ENCODE peak calls at places on chromosomes 16 and 17, in six cellular contexts. S, M, R, E, C and O are unnamed samples.

GRCh38 chr16:88084881-88085280 is 133.6 kb downstream of the BANP start:
- DNase-seq in S (no peak), M (peak), R (no peak), E (peak), C (no peak), O (no peak)

GRCh38 chr16:26598061-26598460 is 468.7 kb upstream of the C16orf82 start:
- DNase-seq in S (no peak), M (no peak), R (no peak), E (no peak), C (no peak), O (no peak)

GRCh38 chr17:27733771-27734170 is 66.6 kb downstream of the NOS2 start:
- DNase-seq in S (no peak), M (peak), R (no peak), E (peak), C (no peak), O (no peak)

GRCh38 chr17:73998246-73999220 is 204.9 kb upstream of the RPL38 start:
- DNase-seq in S (peak), M (no peak), R (no peak), E (peak), C (peak), O (peak)

GRCh38 chr16:10514369-10515055 is 65.9 kb downstream of the EMP2 start:
- DNase-seq in S (peak), M (peak), R (peak), E (peak), C (peak), O (peak)

GRCh38 chr17:42378597-42379594 is 9.3 kb downstream of the STAT3 start:
- DNase-seq in S (no peak), M (no peak), R (no peak), E (peak), C (no peak), O (peak)

GRCh38 chr17:43928606-43929005 is 13.7 kb downstream of the PPY start:
- DNase-seq in S (no peak), M (no peak), R (no peak), E (no peak), C (no peak), O (no peak)

GRCh38 chr16:82178352-82178751 is 8.3 kb upstream of the MPHOSPH6 start:
- DNase-seq in S (no peak), M (no peak), R (no peak), E (no peak), C (no peak), O (no peak)

GRCh38 chr17:11744696-11745095 is 146.4 kb downstream of the DNAH9 start:
- DNase-seq in S (no peak), M (no peak), R (no peak), E (no peak), C (no peak), O (no peak)

GRCh38 chr17:441155-441950 is 88.7 kb upstream of the RPH3AL start:
- DNase-seq in S (no peak), M (no peak), R (no peak), E (no peak), C (no peak), O (no peak)

GRCh38 chr17:78748048-78748729 is 33.9 kb downstream of the CYTH1 start:
- DNase-seq in S (no peak), M (no peak), R (no peak), E (peak), C (no peak), O (peak)

GRCh38 chr17:74512624-74513084 is 18.6 kb downstream of the CD300LB start:
- DNase-seq in S (no peak), M (peak), R (no peak), E (peak), C (no peak), O (peak)

GRCh38 chr17:10183931-10184930 is 14.2 kb downstream of the GAS7 start:
- DNase-seq in S (no peak), M (no peak), R (no peak), E (no peak), C (peak), O (no peak)

GRCh38 chr16:30032083-30032819 is 1.2 kb upstream of the TLCD3B start:
- DNase-seq in S (peak), M (peak), R (peak), E (peak), C (peak), O (peak)

GRCh38 chr17:283911-284675 is 68.5 kb downstream of the RPH3AL start:
- DNase-seq in S (no peak), M (no peak), R (no peak), E (no peak), C (no peak), O (no peak)

GRCh38 chr17:1188812-1189211 is 9.0 kb upstream of the ABR start:
- DNase-seq in S (no peak), M (peak), R (peak), E (no peak), C (no peak), O (no peak)

GRCh38 chr16:78516006-78516405 is 416.6 kb downstream of the WWOX start:
- DNase-seq in S (no peak), M (no peak), R (no peak), E (no peak), C (no peak), O (no peak)

GRCh38 chr17:74981979-74982662 is 5.3 kb upstream of the CDR2L start:
- DNase-seq in S (peak), M (peak), R (no peak), E (peak), C (peak), O (no peak)

GRCh38 chr16:50395763-50396710 is 27.2 kb upstream of the BRD7 start:
- DNase-seq in S (no peak), M (no peak), R (no peak), E (no peak), C (no peak), O (no peak)

GRCh38 chr17:82296511-82297279 is 20.7 kb downstream of the CD7 start:
- DNase-seq in S (no peak), M (no peak), R (no peak), E (no peak), C (peak), O (peak)

GRCh38 chr16:23504076-23504452 is 6.2 kb downstream of the GGA2 start:
- DNase-seq in S (no peak), M (peak), R (peak), E (no peak), C (no peak), O (peak)

GRCh38 chr17:80316927-80317705 is 56.5 kb downstream of the RNF213 start:
- DNase-seq in S (no peak), M (no peak), R (no peak), E (no peak), C (no peak), O (no peak)

GRCh38 chr17:27386206-27387075 is 69.8 kb upstream of the KSR1 start:
- DNase-seq in S (no peak), M (no peak), R (no peak), E (no peak), C (no peak), O (no peak)

GRCh38 chr17:2056221-2057129 is 1.6 kb downstream of the HIC1 start:
- DNase-seq in S (peak), M (peak), R (no peak), E (peak), C (peak), O (no peak)

GRCh38 chr17:28470266-28471126 is 2.9 kb upstream of the SLC13A2 start:
- DNase-seq in S (no peak), M (no peak), R (no peak), E (no peak), C (no peak), O (no peak)

GRCh38 chr17:79991924-79992656 is 43.6 kb downstream of the TBC1D16 start:
- DNase-seq in S (no peak), M (peak), R (no peak), E (no peak), C (no peak), O (no peak)